ENCODE peak calls at places on chromosomes 12 and 14, in seven cellular contexts. One of them, this sample, is unnamed.

GRCh38 chr12:95547522-95548055 is 3.7 kb downstream of the USP44 start:
- DNase-seq in vagina: no peak
- DNase-seq in NCI-H1048: no peak
- DNase-seq in Ammon's horn: no peak
- DNase-seq in AG10803: peak
- DNase-seq in mucosa of gallbladder: no peak
- DNase-seq in BE2C: no peak
- DNase-seq in this sample: peak

GRCh38 chr12:102948941-102949352 is 8.5 kb upstream of the ASCL1 start:
- DNase-seq in vagina: no peak
- DNase-seq in NCI-H1048: no peak
- DNase-seq in Ammon's horn: peak
- DNase-seq in AG10803: peak
- DNase-seq in mucosa of gallbladder: peak
- DNase-seq in BE2C: peak
- DNase-seq in this sample: no peak

GRCh38 chr14:92531151-92531873 is 17.7 kb downstream of the RIN3 start:
- DNase-seq in vagina: no peak
- DNase-seq in NCI-H1048: no peak
- DNase-seq in Ammon's horn: no peak
- DNase-seq in AG10803: no peak
- DNase-seq in mucosa of gallbladder: no peak
- DNase-seq in BE2C: no peak
- DNase-seq in this sample: no peak

GRCh38 chr12:19761465-19761864 is 322.2 kb downstream of the AEBP2 start:
- DNase-seq in vagina: no peak
- DNase-seq in NCI-H1048: no peak
- DNase-seq in Ammon's horn: no peak
- DNase-seq in AG10803: no peak
- DNase-seq in mucosa of gallbladder: no peak
- DNase-seq in BE2C: no peak
- DNase-seq in this sample: no peak

GRCh38 chr12:80325167-80325959 is 118.7 kb upstream of the PTPRQ start:
- DNase-seq in vagina: no peak
- DNase-seq in NCI-H1048: no peak
- DNase-seq in Ammon's horn: no peak
- DNase-seq in AG10803: peak
- DNase-seq in mucosa of gallbladder: no peak
- DNase-seq in BE2C: no peak
- DNase-seq in this sample: no peak

GRCh38 chr12:8837291-8837690 is 14.9 kb downstream of the A2ML1 start:
- DNase-seq in vagina: no peak
- DNase-seq in NCI-H1048: no peak
- DNase-seq in Ammon's horn: no peak
- DNase-seq in AG10803: no peak
- DNase-seq in mucosa of gallbladder: no peak
- DNase-seq in BE2C: no peak
- DNase-seq in this sample: no peak

GRCh38 chr14:72024043-72024407 is 91.8 kb downstream of the RGS6 start:
- DNase-seq in vagina: no peak
- DNase-seq in NCI-H1048: no peak
- DNase-seq in Ammon's horn: peak
- DNase-seq in AG10803: peak
- DNase-seq in mucosa of gallbladder: peak
- DNase-seq in BE2C: peak
- DNase-seq in this sample: no peak

GRCh38 chr14:36944307-36945010 is 227.9 kb downstream of the SLC25A21 start:
- DNase-seq in vagina: no peak
- DNase-seq in NCI-H1048: no peak
- DNase-seq in Ammon's horn: no peak
- DNase-seq in AG10803: peak
- DNase-seq in mucosa of gallbladder: no peak
- DNase-seq in BE2C: no peak
- DNase-seq in this sample: no peak

GRCh38 chr12:27015730-27016076 is 1.5 kb upstream of the TM7SF3 start:
- DNase-seq in vagina: no peak
- DNase-seq in NCI-H1048: peak
- DNase-seq in Ammon's horn: no peak
- DNase-seq in AG10803: peak
- DNase-seq in mucosa of gallbladder: no peak
- DNase-seq in BE2C: no peak
- DNase-seq in this sample: no peak

GRCh38 chr14:68627868-68628604 is 164.8 kb downstream of the ZFP36L1 start:
- DNase-seq in vagina: peak
- DNase-seq in NCI-H1048: no peak
- DNase-seq in Ammon's horn: peak
- DNase-seq in AG10803: no peak
- DNase-seq in mucosa of gallbladder: peak
- DNase-seq in BE2C: no peak
- DNase-seq in this sample: peak

GRCh38 chr12:65084579-65084978 is 36.5 kb downstream of the WIF1 start:
- DNase-seq in vagina: no peak
- DNase-seq in NCI-H1048: no peak
- DNase-seq in Ammon's horn: no peak
- DNase-seq in AG10803: peak
- DNase-seq in mucosa of gallbladder: no peak
- DNase-seq in BE2C: no peak
- DNase-seq in this sample: no peak

GRCh38 chr12:95848575-95849388 is 10.0 kb upstream of the SNRPF start:
- DNase-seq in vagina: no peak
- DNase-seq in NCI-H1048: no peak
- DNase-seq in Ammon's horn: peak
- DNase-seq in AG10803: peak
- DNase-seq in mucosa of gallbladder: no peak
- DNase-seq in BE2C: no peak
- DNase-seq in this sample: no peak

GRCh38 chr12:34389378-34390170 is 367.3 kb downstream of the ALG10 start:
- DNase-seq in vagina: no peak
- DNase-seq in NCI-H1048: no peak
- DNase-seq in Ammon's horn: no peak
- DNase-seq in AG10803: no peak
- DNase-seq in mucosa of gallbladder: no peak
- DNase-seq in BE2C: no peak
- DNase-seq in this sample: no peak